ENCODE peak calls at places on chromosomes 6 and 20, in five cellular contexts. One of them, this sample, is unnamed. For H3K9me3, the result is how much of the 10 kb centered on the place peaks cover.

GRCh38 chr20:58550661-58551060 is 35.5 kb upstream of the APCDD1L start:
- DNase-seq in spleen: no peak
- DNase-seq in body of pancreas: no peak
- DNase-seq in psoas muscle: no peak
- DNase-seq in astrocyte: peak
- DNase-seq in this sample: no peak

GRCh38 chr6:141421378-141421777 is 711.3 kb upstream of the GJE1 start:
- DNase-seq in spleen: no peak
- DNase-seq in body of pancreas: no peak
- DNase-seq in psoas muscle: no peak
- DNase-seq in astrocyte: peak
- DNase-seq in this sample: no peak

GRCh38 chr6:91299544-91300491 is 712.9 kb upstream of the MAP3K7 start:
- DNase-seq in spleen: no peak
- DNase-seq in body of pancreas: no peak
- DNase-seq in psoas muscle: peak
- DNase-seq in astrocyte: peak
- DNase-seq in this sample: peak

GRCh38 chr20:41483553-41483930 is 116.9 kb upstream of the EMILIN3 start:
- DNase-seq in spleen: no peak
- DNase-seq in body of pancreas: no peak
- DNase-seq in psoas muscle: no peak
- DNase-seq in astrocyte: peak
- DNase-seq in this sample: no peak

GRCh38 chr6:4977468-4977867 is 26.4 kb downstream of the RPP40 start:
- DNase-seq in spleen: no peak
- DNase-seq in body of pancreas: no peak
- DNase-seq in psoas muscle: no peak
- DNase-seq in astrocyte: no peak
- DNase-seq in this sample: no peak

GRCh38 chr20:35001596-35002362 is 46.1 kb downstream of the MYH7B start:
- DNase-seq in spleen: peak
- DNase-seq in body of pancreas: no peak
- DNase-seq in psoas muscle: peak
- DNase-seq in astrocyte: no peak
- DNase-seq in this sample: peak

GRCh38 chr20:13771853-13772453 is 12.8 kb downstream of the ESF1 start:
- DNase-seq in spleen: no peak
- DNase-seq in body of pancreas: no peak
- DNase-seq in psoas muscle: no peak
- DNase-seq in astrocyte: peak
- DNase-seq in this sample: no peak

GRCh38 chr6:145110109-145110508 is 625.2 kb downstream of the EPM2A start:
- DNase-seq in spleen: no peak
- DNase-seq in body of pancreas: no peak
- DNase-seq in psoas muscle: no peak
- DNase-seq in astrocyte: no peak
- DNase-seq in this sample: no peak

GRCh38 chr6:107062691-107063090 is 34.7 kb downstream of the MTRES1 start:
- DNase-seq in spleen: no peak
- DNase-seq in body of pancreas: no peak
- DNase-seq in psoas muscle: no peak
- DNase-seq in astrocyte: no peak
- DNase-seq in this sample: no peak

GRCh38 chr6:168355716-168356522 is 36.3 kb upstream of the DACT2 start:
- DNase-seq in spleen: no peak
- DNase-seq in body of pancreas: peak
- DNase-seq in psoas muscle: peak
- DNase-seq in astrocyte: no peak
- DNase-seq in this sample: peak

GRCh38 chr6:108002365-108003221 is 44.6 kb upstream of the SEC63 start:
- DNase-seq in spleen: no peak
- DNase-seq in body of pancreas: peak
- DNase-seq in psoas muscle: no peak
- DNase-seq in astrocyte: no peak
- DNase-seq in this sample: peak

GRCh38 chr6:54515013-54515412 is 206.8 kb downstream of the TINAG start:
- DNase-seq in spleen: no peak
- DNase-seq in body of pancreas: no peak
- DNase-seq in psoas muscle: no peak
- DNase-seq in astrocyte: peak
- DNase-seq in this sample: no peak

GRCh38 chr20:21623074-21623780 is 82.2 kb upstream of the PAX1 start:
- DNase-seq in spleen: no peak
- DNase-seq in body of pancreas: no peak
- DNase-seq in psoas muscle: no peak
- DNase-seq in astrocyte: no peak
- DNase-seq in this sample: no peak

GRCh38 chr20:20362774-20363435 is 5.0 kb upstream of the INSM1 start:
- DNase-seq in spleen: no peak
- DNase-seq in body of pancreas: no peak
- DNase-seq in psoas muscle: no peak
- DNase-seq in astrocyte: no peak
- DNase-seq in this sample: no peak

GRCh38 chr20:54170026-54170471 is 3.7 kb downstream of the CYP24A1 start:
- DNase-seq in spleen: no peak
- DNase-seq in body of pancreas: no peak
- DNase-seq in psoas muscle: no peak
- DNase-seq in astrocyte: no peak
- DNase-seq in this sample: no peak

GRCh38 chr6:28940294-28940858 is 16.6 kb upstream of the TRIM27 start:
- DNase-seq in spleen: peak
- DNase-seq in body of pancreas: peak
- DNase-seq in psoas muscle: no peak
- DNase-seq in astrocyte: peak
- DNase-seq in this sample: peak

GRCh38 chr6:37017606-37018005 is 12.2 kb downstream of the FGD2 start:
- DNase-seq in spleen: no peak
- DNase-seq in body of pancreas: no peak
- DNase-seq in psoas muscle: peak
- DNase-seq in astrocyte: no peak
- DNase-seq in this sample: no peak

GRCh38 chr20:23120936-23121765 is 35.0 kb upstream of the CD93 start:
- DNase-seq in spleen: peak
- DNase-seq in body of pancreas: no peak
- DNase-seq in psoas muscle: no peak
- DNase-seq in astrocyte: no peak
- DNase-seq in this sample: no peak

GRCh38 chr6:132461958-132462357 is 51.0 kb downstream of the STX7 start:
- DNase-seq in spleen: no peak
- DNase-seq in body of pancreas: no peak
- DNase-seq in psoas muscle: no peak
- DNase-seq in astrocyte: no peak
- DNase-seq in this sample: no peak

GRCh38 chr6:104955927-104956662 is 812 bp upstream of the LIN28B start:
- DNase-seq in spleen: no peak
- DNase-seq in body of pancreas: no peak
- DNase-seq in psoas muscle: no peak
- DNase-seq in astrocyte: no peak
- DNase-seq in this sample: no peak

GRCh38 chr20:3788685-3789155 is 2.2 kb upstream of the CENPB start:
- DNase-seq in spleen: peak
- DNase-seq in body of pancreas: no peak
- DNase-seq in psoas muscle: peak
- DNase-seq in astrocyte: no peak
- DNase-seq in this sample: peak

GRCh38 chr6:88561034-88561973 is 395.2 kb upstream of the CNR1 start:
- DNase-seq in spleen: no peak
- DNase-seq in body of pancreas: no peak
- DNase-seq in psoas muscle: no peak
- DNase-seq in astrocyte: no peak
- DNase-seq in this sample: no peak

GRCh38 chr20:19816386-19816785 is 58.3 kb downstream of the RIN2 start:
- DNase-seq in spleen: no peak
- DNase-seq in body of pancreas: no peak
- DNase-seq in psoas muscle: no peak
- DNase-seq in astrocyte: no peak
- DNase-seq in this sample: no peak

GRCh38 chr6:14283600-14284235 is 166.1 kb downstream of the CD83 start:
- DNase-seq in spleen: no peak
- DNase-seq in body of pancreas: no peak
- DNase-seq in psoas muscle: no peak
- DNase-seq in astrocyte: no peak
- DNase-seq in this sample: no peak

GRCh38 chr6:10412165-10412947 is 2.5 kb downstream of the TFAP2A start:
- DNase-seq in spleen: peak
- DNase-seq in body of pancreas: no peak
- DNase-seq in psoas muscle: peak
- DNase-seq in astrocyte: peak
- DNase-seq in this sample: no peak

GRCh38 chr6:105553174-105553573 is 150.3 kb upstream of the PREP start:
- DNase-seq in spleen: no peak
- DNase-seq in body of pancreas: no peak
- DNase-seq in psoas muscle: no peak
- DNase-seq in astrocyte: no peak
- DNase-seq in this sample: no peak

GRCh38 chr20:47468290-47469050 is 33.2 kb upstream of the NCOA3 start:
- DNase-seq in spleen: no peak
- DNase-seq in body of pancreas: peak
- DNase-seq in psoas muscle: no peak
- DNase-seq in astrocyte: no peak
- DNase-seq in this sample: no peak

GRCh38 chr6:1560281-1561058 is 49.2 kb upstream of the FOXC1 start:
- DNase-seq in spleen: no peak
- DNase-seq in body of pancreas: no peak
- DNase-seq in psoas muscle: no peak
- DNase-seq in astrocyte: no peak
- DNase-seq in this sample: no peak

GRCh38 chr20:48019940-48020339 is 234.7 kb upstream of the SULF2 start:
- DNase-seq in spleen: no peak
- DNase-seq in body of pancreas: no peak
- DNase-seq in psoas muscle: no peak
- DNase-seq in astrocyte: no peak
- DNase-seq in this sample: no peak

GRCh38 chr20:31770243-31770642 is 31.2 kb downstream of the TPX2 start:
- DNase-seq in spleen: no peak
- DNase-seq in body of pancreas: no peak
- DNase-seq in psoas muscle: no peak
- DNase-seq in astrocyte: no peak
- DNase-seq in this sample: no peak

GRCh38 chr6:148758492-148758891 is 11.7 kb downstream of the UST start:
- DNase-seq in spleen: peak
- DNase-seq in body of pancreas: no peak
- DNase-seq in psoas muscle: no peak
- DNase-seq in astrocyte: no peak
- DNase-seq in this sample: no peak

GRCh38 chr20:23235173-23236027 is 115.2 kb upstream of the NXT1 start:
- DNase-seq in spleen: peak
- DNase-seq in body of pancreas: peak
- DNase-seq in psoas muscle: peak
- DNase-seq in astrocyte: peak
- DNase-seq in this sample: peak

GRCh38 chr6:5334341-5334740 is 73.0 kb downstream of the FARS2 start:
- DNase-seq in spleen: no peak
- DNase-seq in body of pancreas: no peak
- DNase-seq in psoas muscle: no peak
- DNase-seq in astrocyte: peak
- DNase-seq in this sample: no peak

GRCh38 chr6:56246941-56247653 is at the start of gene COL21A1:
- DNase-seq in spleen: peak
- DNase-seq in body of pancreas: peak
- DNase-seq in psoas muscle: peak
- DNase-seq in astrocyte: no peak
- DNase-seq in this sample: peak

DNA sequence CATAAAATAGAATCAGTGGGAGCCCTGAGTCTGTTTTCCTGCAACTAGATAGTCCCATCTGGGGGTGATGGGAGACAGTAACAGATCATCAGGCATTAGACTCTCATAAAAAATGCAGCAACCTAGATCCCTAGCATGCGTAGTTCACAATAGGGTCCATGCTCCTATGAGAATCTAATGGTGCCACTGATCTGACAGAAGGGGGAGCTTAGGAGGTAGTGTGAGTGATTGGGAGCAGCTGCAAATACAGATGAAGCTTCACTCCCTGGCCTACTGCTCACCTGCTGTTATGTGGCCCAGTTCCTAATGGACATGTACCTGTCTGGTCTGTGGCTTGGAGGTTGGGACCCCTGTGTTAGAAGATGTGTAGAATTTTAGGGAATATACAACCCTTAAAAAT is 904.5 kb upstream of the EPHA7 start:
- DNase-seq in spleen: no peak
- DNase-seq in body of pancreas: no peak
- DNase-seq in psoas muscle: no peak
- DNase-seq in astrocyte: no peak
- DNase-seq in this sample: no peak
- TF ChIP-seq CTCF in spleen: no peak
- TF ChIP-seq CTCF in body of pancreas: no peak
- TF ChIP-seq CTCF in psoas muscle: no peak
- TF ChIP-seq CTCF in astrocyte: no peak
- TF ChIP-seq CTCF in this sample: no peak

DNA sequence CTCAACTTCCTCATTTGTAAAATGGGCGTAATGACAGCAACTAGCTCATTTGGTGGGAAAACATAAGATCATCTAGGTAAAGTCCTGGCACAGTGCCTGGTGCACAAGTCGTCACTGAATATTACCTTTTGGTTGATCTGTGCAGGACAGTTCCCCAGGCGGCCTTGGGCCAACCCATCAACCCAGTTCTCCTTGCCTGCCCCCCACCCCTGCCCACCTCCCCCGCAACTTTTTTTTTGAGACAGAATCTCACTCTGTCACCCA is 99.2 kb downstream of the JPH2 start:
- DNase-seq in spleen: no peak
- DNase-seq in body of pancreas: no peak
- DNase-seq in psoas muscle: no peak
- DNase-seq in astrocyte: no peak
- DNase-seq in this sample: no peak
- H3K4me3 ChIP-seq in spleen: no peak
- H3K4me3 ChIP-seq in body of pancreas: no peak
- H3K4me3 ChIP-seq in psoas muscle: no peak
- H3K4me3 ChIP-seq in astrocyte: no peak
- H3K4me3 ChIP-seq in this sample: no peak

GRCh38 chr6:360791-361373 is 30.7 kb upstream of the IRF4 start:
- DNase-seq in spleen: peak
- DNase-seq in body of pancreas: no peak
- DNase-seq in psoas muscle: no peak
- DNase-seq in astrocyte: no peak
- DNase-seq in this sample: no peak
- H3K9me3 ChIP-seq in spleen: under half
- H3K9me3 ChIP-seq in body of pancreas: under half
- H3K9me3 ChIP-seq in psoas muscle: under half
- H3K9me3 ChIP-seq in astrocyte: under half
- H3K9me3 ChIP-seq in this sample: under half

GRCh38 chr6:169520104-169520503 is 181.7 kb downstream of the WDR27 start:
- DNase-seq in spleen: no peak
- DNase-seq in body of pancreas: no peak
- DNase-seq in psoas muscle: no peak
- DNase-seq in astrocyte: peak
- DNase-seq in this sample: no peak
- TF ChIP-seq CTCF in spleen: no peak
- TF ChIP-seq CTCF in body of pancreas: peak
- TF ChIP-seq CTCF in psoas muscle: no peak
- TF ChIP-seq CTCF in astrocyte: peak
- TF ChIP-seq CTCF in this sample: no peak

This sample was measured in mucosa of descending colon.